ENCODE peak calls at places on chromosomes 4 and X, in four cellular contexts. Y is brain microvascular endothelial cell, Q is pancreas, X is body of pancreas. W is an unnamed sample.

GRCh38 chr4:158817562-158818370 is 48.9 kb downstream of the FNIP2 start:
- DNase-seq in Y (peak), Q (no peak), X (no peak), W (no peak)

GRCh38 chr4:104490096-104490769 is 4.5 kb downstream of the CXXC4 start:
- DNase-seq in Y (no peak), Q (peak), X (peak), W (no peak)

GRCh38 chrX:110691446-110691845 is 104.2 kb downstream of the CHRDL1 start:
- DNase-seq in Y (no peak), Q (no peak), X (no peak), W (peak)

GRCh38 chrX:129115104-129115503 is 408.2 kb downstream of the SMARCA1 start:
- DNase-seq in Y (peak), Q (no peak), X (peak), W (no peak)

GRCh38 chr4:147837435-147837834 is 105.5 kb downstream of the ARHGAP10 start:
- DNase-seq in Y (peak), Q (no peak), X (no peak), W (no peak)

GRCh38 chr4:114980932-114981693 is 132.3 kb downstream of the NDST4 start:
- DNase-seq in Y (no peak), Q (no peak), X (no peak), W (peak)

GRCh38 chrX:14718403-14718802 is 154.5 kb downstream of the FANCB start:
- DNase-seq in Y (peak), Q (no peak), X (no peak), W (peak)

GRCh38 chr4:177484613-177485021 is 42.4 kb upstream of the AGA start:
- DNase-seq in Y (peak), Q (no peak), X (no peak), W (peak)

GRCh38 chrX:24023538-24023937 is 3.4 kb downstream of the KLHL15 start:
- DNase-seq in Y (no peak), Q (no peak), X (no peak), W (no peak)

GRCh38 chr4:39323836-39324235 is 42.3 kb downstream of the RFC1 start:
- DNase-seq in Y (no peak), Q (no peak), X (no peak), W (no peak)

GRCh38 chr4:73446336-73446938 is 10.4 kb downstream of the AFP start:
- DNase-seq in Y (peak), Q (no peak), X (peak), W (peak)

GRCh38 chr4:150181536-150181935 is 103.3 kb downstream of the DCLK2 start:
- DNase-seq in Y (peak), Q (no peak), X (no peak), W (no peak)

GRCh38 chr4:114597410-114598115 is 1.0 kb upstream of the UGT8 start:
- DNase-seq in Y (no peak), Q (peak), X (peak), W (no peak)

GRCh38 chr4:30610361-30610760 is 109.8 kb upstream of the PCDH7 start:
- DNase-seq in Y (no peak), Q (no peak), X (no peak), W (no peak)

GRCh38 chrX:133294126-133294525 is 76.0 kb upstream of the TFDP3 start:
- DNase-seq in Y (no peak), Q (no peak), X (no peak), W (no peak)

GRCh38 chr4:145886871-145887240 is 51.8 kb downstream of the ZNF827 start:
- DNase-seq in Y (no peak), Q (no peak), X (no peak), W (no peak)

GRCh38 chr4:152200776-152201333 is 335.0 kb downstream of the FBXW7 start:
- DNase-seq in Y (no peak), Q (no peak), X (no peak), W (no peak)

GRCh38 chr4:188971125-188971524 is 831.9 kb downstream of the TRIML1 start:
- DNase-seq in Y (peak), Q (no peak), X (no peak), W (no peak)

GRCh38 chrX:53435997-53436396 is 1.8 kb upstream of the HSD17B10 start:
- DNase-seq in Y (peak), Q (peak), X (peak), W (peak)

GRCh38 chr4:186587416-186588018 is 32.1 kb upstream of the MTNR1A start:
- DNase-seq in Y (peak), Q (peak), X (peak), W (peak)

GRCh38 chr4:88136249-88136648 is 22.2 kb downstream of the ABCG2 start:
- DNase-seq in Y (no peak), Q (no peak), X (no peak), W (no peak)

GRCh38 chr4:74932832-74933561 is at the start of gene PARM1:
- DNase-seq in Y (peak), Q (peak), X (peak), W (peak)

GRCh38 chr4:74932010-74932409 is 906 bp upstream of the PARM1 start:
- DNase-seq in Y (no peak), Q (no peak), X (no peak), W (no peak)

GRCh38 chr4:74933562-74934015 is 673 bp downstream of the PARM1 start:
- DNase-seq in Y (no peak), Q (peak), X (peak), W (no peak)

GRCh38 chr4:74934822-74935326 is 2.0 kb downstream of the PARM1 start:
- DNase-seq in Y (no peak), Q (no peak), X (no peak), W (no peak)

GRCh38 chr4:74934016-74934821 is 1.3 kb downstream of the PARM1 start:
- DNase-seq in Y (peak), Q (peak), X (peak), W (peak)
- H3K4me3 ChIP-seq in Y (peak), Q (peak), X (peak), W (peak)

GRCh38 chrX:37905436-37906147 is 58.2 kb upstream of the DYNLT3 start:
- DNase-seq in Y (peak), Q (peak), X (peak), W (peak)
- H3K4me3 ChIP-seq in Y (peak), Q (no peak), X (no peak), W (peak)

DNA sequence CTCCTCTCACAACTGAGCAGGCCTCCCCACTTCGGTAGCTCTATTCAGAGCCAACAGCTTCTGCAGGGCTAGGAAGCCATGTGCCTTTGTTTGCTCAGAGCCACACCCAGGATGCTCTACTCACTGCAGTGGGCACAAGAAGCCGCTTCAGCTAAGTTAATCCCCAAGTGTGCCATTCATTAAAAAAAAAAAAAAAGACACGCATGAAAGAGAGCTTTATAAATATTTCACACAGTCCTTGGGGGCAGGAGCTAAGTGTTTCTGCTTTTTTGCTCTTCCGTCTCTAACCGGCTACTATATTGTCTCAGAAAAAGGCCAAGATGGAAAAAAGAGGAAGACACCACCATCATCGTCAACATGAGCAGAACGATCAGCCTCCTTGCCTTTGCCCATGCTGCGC is 8.1 kb downstream of the CRMP1 start:
- DNase-seq in Y (no peak), Q (no peak), X (no peak), W (no peak)
- H3K4me3 ChIP-seq in Y (no peak), Q (no peak), X (no peak), W (no peak)

GRCh38 chrX:42269186-42269585 is 345.8 kb upstream of the CASK start:
- DNase-seq in Y (no peak), Q (no peak), X (no peak), W (peak)

GRCh38 chrX:42276982-42277690 is 353.8 kb upstream of the CASK start:
- DNase-seq in Y (no peak), Q (no peak), X (no peak), W (no peak)

GRCh38 chrX:42273387-42273786 is 350.0 kb upstream of the CASK start:
- DNase-seq in Y (no peak), Q (no peak), X (no peak), W (no peak)

GRCh38 chrX:42274151-42274550 is 350.8 kb upstream of the CASK start:
- DNase-seq in Y (no peak), Q (no peak), X (no peak), W (no peak)
- H3K4me3 ChIP-seq in Y (no peak), Q (no peak), X (no peak), W (no peak)

DNA sequence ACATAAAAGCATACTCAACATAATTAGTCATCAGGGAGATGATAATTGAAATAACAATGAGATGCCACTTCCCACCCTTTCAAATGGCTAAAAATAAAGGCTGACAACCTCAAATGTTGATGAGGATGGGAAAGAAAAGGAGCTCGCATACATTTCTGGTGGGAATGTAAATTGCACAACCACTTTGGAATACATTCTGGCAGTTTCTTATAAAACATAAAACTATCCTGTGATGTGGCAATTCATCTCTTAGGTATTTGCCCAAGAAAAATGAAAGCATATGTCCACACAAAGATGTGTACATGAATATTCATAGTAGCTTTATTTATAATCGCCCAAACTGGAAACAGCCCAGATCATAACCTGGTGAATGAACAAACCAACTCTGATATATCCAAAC is 682 bp upstream of the ZNF275 start:
- DNase-seq in Y (peak), Q (no peak), X (no peak), W (peak)
- H3K4me3 ChIP-seq in Y (peak), Q (no peak), X (no peak), W (peak)

DNA sequence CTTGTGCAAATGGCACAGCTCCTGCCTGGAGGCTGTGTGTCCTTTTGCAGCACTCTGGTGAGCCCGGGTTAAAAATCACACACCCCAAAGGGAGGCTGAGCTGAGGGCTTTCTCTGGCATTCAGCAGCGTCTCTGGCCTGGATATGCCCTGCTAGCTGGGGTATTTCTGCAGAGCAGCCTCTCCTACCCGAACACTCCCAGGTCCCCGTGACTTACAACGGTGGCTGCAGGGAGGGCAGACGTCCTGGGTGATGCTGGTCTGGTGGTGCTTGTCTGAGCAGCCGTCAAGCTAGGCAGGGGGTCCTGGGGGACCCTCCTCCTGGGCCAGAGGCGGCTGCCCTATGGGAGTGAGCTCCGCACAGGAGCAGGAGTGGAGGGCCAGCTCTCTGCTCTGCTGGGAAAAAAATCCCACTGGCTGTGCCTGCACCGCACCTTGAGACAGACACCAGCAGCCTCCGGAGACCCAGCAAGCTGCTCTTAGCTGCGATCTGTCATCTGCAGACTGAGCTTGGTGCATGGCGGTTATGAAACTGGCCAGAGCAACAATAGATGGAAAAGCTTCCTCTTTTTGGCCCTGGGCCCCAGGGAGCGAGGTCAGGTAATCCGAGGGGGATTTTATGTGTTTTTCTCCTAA is 41.3 kb upstream of the ASMTL start:
- DNase-seq in Y (no peak), Q (no peak), X (no peak), W (peak)
- H3K4me3 ChIP-seq in Y (no peak), Q (no peak), X (no peak), W (no peak)